ENCODE peak calls at places on chromosomes 7 and 10, in eight cellular contexts. F is stimulated activated CD4-positive, alpha-beta T cell treated with anti-CD3 and anti-CD28 coated beads, Interleukin-2, amount 100 ng/mL, for 24 hours; Y is sigmoid colon; A is tibial artery; U is endothelial cell of umbilical vein; Q is NCI-H446 treated with DMSO at 0.1 percent for 48 hours; N is SJSA1; B is activated naive CD4-positive, alpha-beta T cell treated with anti-CD3 and anti-CD28 coated beads, Interleukin-2, amount 10 ng/mL, durations not matched to agents 7 days and 5 days. D is an unnamed sample.
A peak's percentile ranks its signal among the peaks of the same experiment; 100 is the strongest.

GRCh38 chr7:28032738-28033380 is 147.7 kb downstream of the JAZF1 start:
- DNase-seq in F (no peak), Y (no peak), A (no peak), U (no peak), Q (no peak), N (no peak), B (no peak), D (no peak)

GRCh38 chr10:18140149-18140956 is at the start of gene CACNB2:
- DNase-seq in F (peak; percentile 19), Y (peak; percentile 93), A (peak; percentile 89), U (no peak), Q (no peak), N (no peak), B (no peak), D (no peak)

GRCh38 chr10:62805139-62806092 is 896 bp downstream of the ADO start:
- DNase-seq in F (peak; percentile 29), Y (peak; percentile 78), A (peak; percentile 70), U (peak; percentile 51), Q (no peak), N (no peak), B (peak; percentile 70), D (peak; percentile 74)

GRCh38 chr10:111511751-111512150 is 434.9 kb downstream of the ADRA2A start:
- DNase-seq in F (no peak), Y (no peak), A (no peak), U (no peak), Q (no peak), N (no peak), B (no peak), D (no peak)

GRCh38 chr10:97827778-97828291 is 21.8 kb upstream of the GOLGA7B start:
- DNase-seq in F (no peak), Y (no peak), A (no peak), U (no peak), Q (no peak), N (peak; percentile 82), B (no peak), D (no peak)

GRCh38 chr10:63901916-63902315 is 380.7 kb downstream of the REEP3 start:
- DNase-seq in F (no peak), Y (no peak), A (no peak), U (no peak), Q (no peak), N (no peak), B (no peak), D (no peak)

GRCh38 chr10:28180654-28181053 is 122.2 kb downstream of the MPP7 start:
- DNase-seq in F (no peak), Y (no peak), A (no peak), U (no peak), Q (no peak), N (no peak), B (no peak), D (no peak)

GRCh38 chr7:103766630-103767029 is 222.8 kb downstream of the RELN start:
- DNase-seq in F (no peak), Y (no peak), A (no peak), U (no peak), Q (peak; percentile 13), N (no peak), B (no peak), D (no peak)

GRCh38 chr7:131607291-131608111 is 51.1 kb upstream of the PODXL start:
- DNase-seq in F (no peak), Y (no peak), A (no peak), U (no peak), Q (no peak), N (no peak), B (no peak), D (no peak)

GRCh38 chr10:32985341-32985764 is 27.3 kb upstream of the ITGB1 start:
- DNase-seq in F (no peak), Y (no peak), A (no peak), U (no peak), Q (no peak), N (no peak), B (no peak), D (no peak)

GRCh38 chr10:78432582-78432981 is 398.9 kb downstream of the RPS24 start:
- DNase-seq in F (no peak), Y (peak; percentile 61), A (peak; percentile 77), U (no peak), Q (no peak), N (no peak), B (no peak), D (peak; percentile 66)

GRCh38 chr7:3194501-3195141 is 106.4 kb upstream of the SDK1 start:
- DNase-seq in F (no peak), Y (no peak), A (no peak), U (peak; percentile 76), Q (no peak), N (peak; percentile 92), B (no peak), D (no peak)

GRCh38 chr10:72238392-72239175 is 22.5 kb upstream of the ASCC1 start:
- DNase-seq in F (no peak), Y (no peak), A (no peak), U (no peak), Q (no peak), N (no peak), B (no peak), D (no peak)

GRCh38 chr7:6917258-6917657 is 91.2 kb upstream of the CCZ1B start:
- DNase-seq in F (no peak), Y (no peak), A (no peak), U (no peak), Q (no peak), N (no peak), B (no peak), D (no peak)

GRCh38 chr7:158759245-158759614 is 54.6 kb upstream of the NCAPG2 start:
- DNase-seq in F (no peak), Y (no peak), A (no peak), U (no peak), Q (no peak), N (no peak), B (no peak), D (no peak)

GRCh38 chr10:102375250-102375649 is 20.3 kb upstream of the NFKB2 start:
- DNase-seq in F (no peak), Y (no peak), A (no peak), U (no peak), Q (no peak), N (no peak), B (peak; percentile 30), D (no peak)

GRCh38 chr10:47030191-47030698 is 119.0 kb downstream of the PTPN20 start:
- DNase-seq in F (no peak), Y (peak; percentile 65), A (peak; percentile 64), U (no peak), Q (no peak), N (peak; percentile 27), B (no peak), D (peak; percentile 67)

GRCh38 chr7:141362580-141363435 is 188.4 kb upstream of the AGK start:
- DNase-seq in F (no peak), Y (no peak), A (no peak), U (peak; percentile 73), Q (peak; percentile 36), N (peak; percentile 85), B (no peak), D (no peak)

GRCh38 chr10:92848441-92849233 is at the start of gene EXOC6:
- DNase-seq in F (peak; percentile 83), Y (peak; percentile 88), A (peak; percentile 87), U (peak; percentile 86), Q (peak; percentile 27), N (peak; percentile 81), B (peak; percentile 89), D (peak; percentile 86)

GRCh38 chr7:147990837-147991236 is 599.7 kb upstream of the C7orf33 start:
- DNase-seq in F (no peak), Y (no peak), A (no peak), U (no peak), Q (no peak), N (no peak), B (no peak), D (no peak)

GRCh38 chr7:116071629-116072028 is 41.1 kb upstream of the TFEC start:
- DNase-seq in F (no peak), Y (no peak), A (no peak), U (no peak), Q (no peak), N (no peak), B (no peak), D (no peak)

GRCh38 chr7:116206141-116206540 is 4.2 kb upstream of the TES start:
- DNase-seq in F (no peak), Y (no peak), A (no peak), U (no peak), Q (no peak), N (no peak), B (no peak), D (no peak)

GRCh38 chr7:2196381-2197378 is 36.1 kb downstream of the MAD1L1 start:
- DNase-seq in F (no peak), Y (no peak), A (peak; percentile 55), U (no peak), Q (peak; percentile 59), N (peak; percentile 43), B (no peak), D (no peak)

GRCh38 chr7:4634166-4634565 is 47.9 kb upstream of the FOXK1 start:
- DNase-seq in F (no peak), Y (no peak), A (no peak), U (no peak), Q (no peak), N (no peak), B (no peak), D (no peak)

GRCh38 chr10:101193210-101193609 is 36.1 kb downstream of the LBX1 start:
- DNase-seq in F (no peak), Y (no peak), A (no peak), U (no peak), Q (no peak), N (no peak), B (no peak), D (no peak)

GRCh38 chr10:76736848-76737495 is 900.6 kb downstream of the KCNMA1 start:
- DNase-seq in F (no peak), Y (no peak), A (no peak), U (no peak), Q (no peak), N (no peak), B (no peak), D (no peak)

GRCh38 chr7:94028768-94029167 is 24.6 kb upstream of the BET1 start:
- DNase-seq in F (no peak), Y (no peak), A (no peak), U (no peak), Q (no peak), N (no peak), B (no peak), D (no peak)

GRCh38 chr10:80444646-80445319 is 9.3 kb upstream of the TSPAN14 start:
- DNase-seq in F (peak; percentile 71), Y (peak; percentile 79), A (peak; percentile 82), U (peak; percentile 70), Q (no peak), N (peak; percentile 71), B (peak; percentile 85), D (no peak)

GRCh38 chr7:41873781-41874180 is 170.9 kb upstream of the INHBA start:
- DNase-seq in F (no peak), Y (no peak), A (no peak), U (no peak), Q (no peak), N (no peak), B (no peak), D (no peak)

GRCh38 chr10:122419890-122420623 is 34.4 kb upstream of the ARMS2 start:
- DNase-seq in F (no peak), Y (peak; percentile 63), A (no peak), U (no peak), Q (peak; percentile 5), N (no peak), B (no peak), D (no peak)

GRCh38 chr10:59181668-59182067 is 5.2 kb downstream of the PHYHIPL start:
- DNase-seq in F (no peak), Y (no peak), A (no peak), U (peak; percentile 43), Q (peak; percentile 51), N (no peak), B (no peak), D (no peak)

GRCh38 chr10:34539533-34540315 is 275.4 kb downstream of the PARD3 start:
- DNase-seq in F (no peak), Y (no peak), A (no peak), U (no peak), Q (no peak), N (no peak), B (no peak), D (no peak)

GRCh38 chr7:208816-209215 is 16.4 kb downstream of the FAM20C start:
- DNase-seq in F (no peak), Y (no peak), A (no peak), U (no peak), Q (no peak), N (no peak), B (no peak), D (no peak)

GRCh38 chr7:54179321-54180029 is 362.7 kb upstream of the VSTM2A start:
- DNase-seq in F (no peak), Y (no peak), A (no peak), U (no peak), Q (no peak), N (no peak), B (no peak), D (no peak)

D was measured in suprapubic skin.